ENCODE peak calls at places on chromosome 14, in four cellular contexts. One of them, this sample, is unnamed.

GRCh38 chr14:21069388-21070082 is 569 bp upstream of the ARHGEF40 start:
- DNase-seq in prostate gland: no peak
- DNase-seq in right atrium auricular region: no peak
- DNase-seq in heart right ventricle: peak; percentile 63
- DNase-seq in this sample: no peak

GRCh38 chr14:65588426-65589140 is 176.1 kb downstream of the FUT8 start:
- DNase-seq in right atrium auricular region: no peak
- DNase-seq in heart right ventricle: no peak
- DNase-seq in prostate gland: no peak
- DNase-seq in this sample: no peak

GRCh38 chr14:36768638-36769337 is 107.1 kb downstream of the PAX9 start:
- DNase-seq in prostate gland: no peak
- DNase-seq in right atrium auricular region: no peak
- DNase-seq in heart right ventricle: no peak
- DNase-seq in this sample: no peak

GRCh38 chr14:22849212-22849819 is 12.9 kb downstream of the MMP14 start:
- DNase-seq in heart right ventricle: peak; percentile 45
- DNase-seq in right atrium auricular region: peak; percentile 81
- DNase-seq in prostate gland: peak; percentile 49
- DNase-seq in this sample: no peak

GRCh38 chr14:61476737-61477410 is 155.5 kb downstream of the PRKCH start:
- DNase-seq in right atrium auricular region: peak; percentile 90
- DNase-seq in heart right ventricle: peak; percentile 72
- DNase-seq in prostate gland: no peak
- DNase-seq in this sample: peak; percentile 86

GRCh38 chr14:99327458-99328250 is 55.7 kb upstream of the BCL11B start:
- DNase-seq in prostate gland: no peak
- DNase-seq in heart right ventricle: no peak
- DNase-seq in right atrium auricular region: no peak
- DNase-seq in this sample: no peak

GRCh38 chr14:101774814-101775213 is 13.3 kb downstream of the PPP2R5C start:
- DNase-seq in heart right ventricle: no peak
- DNase-seq in right atrium auricular region: no peak
- DNase-seq in prostate gland: no peak
- DNase-seq in this sample: no peak

GRCh38 chr14:90398315-90398811 is 1.5 kb downstream of the CALM1 start:
- DNase-seq in right atrium auricular region: no peak
- DNase-seq in heart right ventricle: peak; percentile 48
- DNase-seq in prostate gland: no peak
- DNase-seq in this sample: peak; percentile 70

GRCh38 chr14:100858838-100859220 is 32.9 kb downstream of the MEG3 start:
- DNase-seq in right atrium auricular region: no peak
- DNase-seq in prostate gland: no peak
- DNase-seq in heart right ventricle: no peak
- DNase-seq in this sample: no peak

GRCh38 chr14:25108959-25109358 is 59.0 kb upstream of the STXBP6 start:
- DNase-seq in heart right ventricle: no peak
- DNase-seq in right atrium auricular region: no peak
- DNase-seq in prostate gland: peak; percentile 28
- DNase-seq in this sample: no peak

GRCh38 chr14:57060276-57060956 is 208.3 kb downstream of the EXOC5 start:
- DNase-seq in right atrium auricular region: no peak
- DNase-seq in heart right ventricle: no peak
- DNase-seq in prostate gland: no peak
- DNase-seq in this sample: no peak

GRCh38 chr14:50943943-50944646 is at the start of gene PYGL:
- DNase-seq in right atrium auricular region: peak; percentile 78
- DNase-seq in heart right ventricle: peak; percentile 60
- DNase-seq in prostate gland: peak; percentile 65
- DNase-seq in this sample: no peak

GRCh38 chr14:56555921-56556570 is 23.6 kb upstream of the TMEM260 start:
- DNase-seq in prostate gland: no peak
- DNase-seq in heart right ventricle: no peak
- DNase-seq in right atrium auricular region: no peak
- DNase-seq in this sample: no peak

GRCh38 chr14:100664841-100665425 is 61.8 kb upstream of the DLK1 start:
- DNase-seq in right atrium auricular region: no peak
- DNase-seq in prostate gland: peak; percentile 30
- DNase-seq in heart right ventricle: no peak
- DNase-seq in this sample: no peak

GRCh38 chr14:61564623-61565091 is 130.7 kb upstream of the HIF1A start:
- DNase-seq in heart right ventricle: no peak
- DNase-seq in right atrium auricular region: no peak
- DNase-seq in prostate gland: no peak
- DNase-seq in this sample: no peak

GRCh38 chr14:52279405-52279804 is 11.9 kb downstream of the PTGDR start:
- DNase-seq in heart right ventricle: peak; percentile 27
- DNase-seq in prostate gland: no peak
- DNase-seq in right atrium auricular region: no peak
- DNase-seq in this sample: no peak

GRCh38 chr14:106831322-106831720 is 1304.9 kb downstream of the TMEM121 start:
- DNase-seq in prostate gland: no peak
- DNase-seq in heart right ventricle: no peak
- DNase-seq in right atrium auricular region: no peak
- DNase-seq in this sample: peak; percentile 56

GRCh38 chr14:49483266-49483665 is 102.9 kb downstream of the RPS29 start:
- DNase-seq in prostate gland: no peak
- DNase-seq in right atrium auricular region: no peak
- DNase-seq in heart right ventricle: no peak
- DNase-seq in this sample: no peak

GRCh38 chr14:69910871-69911270 is 31.7 kb downstream of the SMOC1 start:
- DNase-seq in right atrium auricular region: no peak
- DNase-seq in prostate gland: no peak
- DNase-seq in heart right ventricle: no peak
- DNase-seq in this sample: no peak

GRCh38 chr14:23567186-23568020 is at the start of gene AP1G2:
- DNase-seq in heart right ventricle: peak; percentile 84
- DNase-seq in prostate gland: peak; percentile 85
- DNase-seq in right atrium auricular region: peak; percentile 75
- DNase-seq in this sample: peak; percentile 80

GRCh38 chr14:55781046-55781445 is 201.0 kb downstream of the KTN1 start:
- DNase-seq in prostate gland: no peak
- DNase-seq in right atrium auricular region: no peak
- DNase-seq in heart right ventricle: no peak
- DNase-seq in this sample: no peak

GRCh38 chr14:71136386-71137060 is 229.3 kb downstream of the PCNX1 start:
- DNase-seq in right atrium auricular region: no peak
- DNase-seq in heart right ventricle: no peak
- DNase-seq in prostate gland: no peak
- DNase-seq in this sample: no peak

GRCh38 chr14:99256483-99256874 is 15.5 kb downstream of the BCL11B start:
- DNase-seq in heart right ventricle: no peak
- DNase-seq in right atrium auricular region: no peak
- DNase-seq in prostate gland: no peak
- DNase-seq in this sample: no peak

GRCh38 chr14:64645220-64645891 is 58.9 kb upstream of the PLEKHG3 start:
- DNase-seq in prostate gland: no peak
- DNase-seq in right atrium auricular region: no peak
- DNase-seq in heart right ventricle: peak; percentile 43
- DNase-seq in this sample: no peak

GRCh38 chr14:98259881-98260280 is 1012.1 kb downstream of the BCL11B start:
- DNase-seq in right atrium auricular region: no peak
- DNase-seq in heart right ventricle: no peak
- DNase-seq in prostate gland: peak; percentile 61
- DNase-seq in this sample: no peak

GRCh38 chr14:79971330-79971729 is 240.0 kb downstream of the DIO2 start:
- DNase-seq in prostate gland: peak; percentile 39
- DNase-seq in right atrium auricular region: no peak
- DNase-seq in heart right ventricle: no peak
- DNase-seq in this sample: no peak

GRCh38 chr14:36662543-36663403 is 1.1 kb downstream of the PAX9 start:
- DNase-seq in prostate gland: peak; percentile 65
- DNase-seq in heart right ventricle: no peak
- DNase-seq in right atrium auricular region: no peak
- DNase-seq in this sample: no peak

GRCh38 chr14:34713681-34714319 is 593 bp downstream of the CFL2 start:
- DNase-seq in heart right ventricle: peak; percentile 49
- DNase-seq in right atrium auricular region: peak; percentile 67
- DNase-seq in prostate gland: peak; percentile 28
- DNase-seq in this sample: no peak

GRCh38 chr14:48584031-48584430 is 908.6 kb upstream of the MDGA2 start:
- DNase-seq in right atrium auricular region: no peak
- DNase-seq in prostate gland: no peak
- DNase-seq in heart right ventricle: no peak
- DNase-seq in this sample: no peak

GRCh38 chr14:60160422-60160821 is 4.8 kb downstream of the DHRS7 start:
- DNase-seq in right atrium auricular region: no peak
- DNase-seq in heart right ventricle: no peak
- DNase-seq in prostate gland: no peak
- DNase-seq in this sample: no peak

GRCh38 chr14:89702151-89702936 is 252.2 kb downstream of the EFCAB11 start:
- DNase-seq in right atrium auricular region: no peak
- DNase-seq in heart right ventricle: peak; percentile 52
- DNase-seq in prostate gland: no peak
- DNase-seq in this sample: no peak

GRCh38 chr14:54685286-54685845 is 118.4 kb downstream of the SAMD4A start:
- DNase-seq in heart right ventricle: no peak
- DNase-seq in right atrium auricular region: no peak
- DNase-seq in prostate gland: no peak
- DNase-seq in this sample: no peak

GRCh38 chr14:83568141-83568540 is 1961.8 kb upstream of the FLRT2 start:
- DNase-seq in prostate gland: no peak
- DNase-seq in right atrium auricular region: no peak
- DNase-seq in heart right ventricle: no peak
- DNase-seq in this sample: no peak

DNA sequence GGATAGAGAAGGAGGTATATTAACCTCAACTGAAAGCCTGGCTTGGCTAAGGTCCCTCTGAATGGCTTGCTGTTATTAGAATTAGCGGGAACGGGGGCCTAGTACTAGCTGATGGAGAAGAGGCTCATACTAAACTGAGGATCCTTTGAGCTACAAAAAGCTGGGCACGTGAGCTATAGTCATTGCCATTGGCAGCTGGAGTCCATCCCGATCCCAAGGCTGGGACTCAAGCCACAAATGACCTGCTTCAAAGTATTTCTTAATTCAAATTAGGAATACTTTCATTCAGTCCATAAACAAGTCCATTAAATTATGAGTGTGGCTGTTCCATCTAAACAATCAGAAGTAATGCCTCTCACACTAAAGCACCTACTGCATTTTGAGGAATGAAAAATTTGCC is 114.5 kb downstream of the DACT1 start:
- DNase-seq in right atrium auricular region: no peak
- DNase-seq in prostate gland: no peak
- DNase-seq in heart right ventricle: no peak
- DNase-seq in this sample: no peak
- TF ChIP-seq CTCF in right atrium auricular region: no peak
- TF ChIP-seq CTCF in prostate gland: no peak
- TF ChIP-seq CTCF in heart right ventricle: no peak
- TF ChIP-seq CTCF in this sample: no peak

DNA sequence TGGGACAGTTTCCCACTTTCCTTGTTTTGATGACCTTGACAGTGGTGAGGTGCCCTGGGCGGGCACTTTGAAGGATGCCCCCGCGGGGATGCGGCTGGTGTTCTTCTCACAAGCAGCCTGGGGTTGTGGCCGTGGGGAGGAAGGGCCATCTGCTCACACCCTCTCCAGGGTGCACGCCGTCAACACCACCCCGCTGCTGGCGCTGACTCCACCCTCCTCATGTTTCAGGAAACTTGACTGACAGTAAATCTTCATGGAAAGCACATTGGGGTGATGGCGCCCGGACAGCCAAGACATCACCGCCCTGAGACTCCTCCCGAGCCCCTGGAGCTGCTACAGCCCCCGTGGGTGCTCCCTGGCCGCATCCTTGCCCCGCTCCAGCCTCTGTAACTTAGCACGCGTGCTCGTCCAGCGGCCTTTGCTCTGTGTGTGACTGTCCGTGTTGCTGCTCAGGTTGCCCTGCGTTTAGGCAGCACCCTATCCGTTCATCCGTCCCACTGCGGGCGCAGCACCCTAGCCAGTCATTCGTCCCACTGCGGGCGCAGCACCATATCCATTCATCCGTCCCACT is 150.2 kb upstream of the C14orf180 start:
- DNase-seq in prostate gland: no peak
- DNase-seq in heart right ventricle: no peak
- DNase-seq in right atrium auricular region: peak; percentile 34
- DNase-seq in this sample: no peak
- TF ChIP-seq CTCF in prostate gland: no peak
- TF ChIP-seq CTCF in heart right ventricle: no peak
- TF ChIP-seq CTCF in right atrium auricular region: no peak
- TF ChIP-seq CTCF in this sample: no peak

GRCh38 chr14:93736378-93737014 is 51.8 kb downstream of the PRIMA1 start:
- DNase-seq in heart right ventricle: no peak
- DNase-seq in right atrium auricular region: no peak
- DNase-seq in prostate gland: no peak
- DNase-seq in this sample: no peak
- TF ChIP-seq CTCF in heart right ventricle: peak; percentile 24
- TF ChIP-seq CTCF in right atrium auricular region: peak; percentile 47
- TF ChIP-seq CTCF in prostate gland: peak; percentile 39
- TF ChIP-seq CTCF in this sample: no peak

GRCh38 chr14:103708750-103709187 is 6.5 kb downstream of the XRCC3 start:
- DNase-seq in heart right ventricle: no peak
- DNase-seq in right atrium auricular region: no peak
- DNase-seq in prostate gland: peak; percentile 89
- DNase-seq in this sample: no peak
- TF ChIP-seq CTCF in heart right ventricle: no peak
- TF ChIP-seq CTCF in right atrium auricular region: no peak
- TF ChIP-seq CTCF in prostate gland: peak; percentile 20
- TF ChIP-seq CTCF in this sample: no peak

DNA sequence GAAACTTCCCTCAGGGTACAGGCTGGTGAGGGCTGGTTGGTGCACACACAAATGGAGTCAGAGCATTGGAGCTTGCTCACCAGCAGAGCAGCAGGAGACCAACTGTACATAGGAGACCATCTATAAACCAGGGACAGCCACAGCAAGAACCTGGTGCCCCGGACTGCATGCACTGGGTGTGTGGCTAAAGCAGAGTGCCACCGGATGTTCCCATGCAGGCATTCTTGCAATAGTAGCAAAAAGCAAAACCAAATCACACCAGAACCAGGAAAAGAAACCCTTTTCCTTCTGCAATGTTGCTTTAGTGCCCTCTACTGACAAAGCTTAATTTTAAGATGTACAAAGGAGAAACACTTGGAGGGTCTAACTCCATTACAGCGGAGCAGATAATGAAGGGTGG is 136.3 kb downstream of the MDGA2 start:
- DNase-seq in prostate gland: no peak
- DNase-seq in right atrium auricular region: no peak
- DNase-seq in heart right ventricle: no peak
- DNase-seq in this sample: no peak
- TF ChIP-seq CTCF in prostate gland: no peak
- TF ChIP-seq CTCF in right atrium auricular region: peak; percentile 47
- TF ChIP-seq CTCF in heart right ventricle: peak; percentile 29
- TF ChIP-seq CTCF in this sample: no peak

DNA sequence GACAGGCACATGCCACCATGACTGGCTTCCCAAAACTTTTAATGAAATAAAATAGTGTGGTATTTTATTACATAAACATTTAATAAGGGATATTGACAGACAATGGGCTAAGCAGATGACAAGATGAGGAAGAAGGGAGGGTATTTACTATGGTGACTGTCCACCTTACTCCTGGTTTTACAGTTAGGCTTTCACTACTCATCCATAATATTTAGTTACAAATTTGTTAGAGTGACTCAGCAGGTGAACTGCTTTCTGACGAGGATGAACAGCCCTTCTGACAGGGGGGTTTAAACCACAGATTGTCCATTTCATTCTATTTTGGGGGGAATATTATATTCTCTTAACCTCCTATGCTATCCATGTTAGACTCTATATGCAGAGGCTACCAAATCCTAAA is 3.6 kb upstream of the PALS1 start:
- DNase-seq in prostate gland: no peak
- DNase-seq in heart right ventricle: no peak
- DNase-seq in right atrium auricular region: no peak
- DNase-seq in this sample: no peak
- TF ChIP-seq CTCF in prostate gland: no peak
- TF ChIP-seq CTCF in heart right ventricle: no peak
- TF ChIP-seq CTCF in right atrium auricular region: no peak
- TF ChIP-seq CTCF in this sample: no peak

GRCh38 chr14:77547512-77547911 is 48.9 kb upstream of the ISM2 start:
- DNase-seq in heart right ventricle: no peak
- DNase-seq in prostate gland: no peak
- DNase-seq in right atrium auricular region: no peak
- DNase-seq in this sample: no peak
- TF ChIP-seq CTCF in heart right ventricle: no peak
- TF ChIP-seq CTCF in prostate gland: no peak
- TF ChIP-seq CTCF in right atrium auricular region: no peak
- TF ChIP-seq CTCF in this sample: peak; percentile 17

This sample was measured in CD14-positive monocyte.